ENCODE peak calls at places on chromosome 9, in five cellular contexts. D is IMR-90, I is mammary epithelial cell, J is OCI-LY7, G is neural progenitor cell. F is an unnamed sample.

GRCh38 chr9:124863371-124863831 is 1.5 kb downstream of the ARPC5L start:
- DNase-seq in D (no peak), I (peak), J (no peak), G (no peak), F (no peak)

GRCh38 chr9:134320916-134321570 is 5.2 kb upstream of the RXRA start:
- DNase-seq in D (no peak), I (no peak), J (no peak), G (peak), F (peak)

GRCh38 chr9:13386935-13387667 is 107.6 kb upstream of the MPDZ start:
- DNase-seq in D (peak), I (no peak), J (no peak), G (no peak), F (no peak)

GRCh38 chr9:128637656-128638055 is 19.0 kb downstream of the DYNC2I2 start:
- DNase-seq in D (peak), I (no peak), J (no peak), G (no peak), F (no peak)

GRCh38 chr9:113622038-113622437 is 158.5 kb downstream of the RGS3 start:
- DNase-seq in D (no peak), I (no peak), J (no peak), G (no peak), F (no peak)

GRCh38 chr9:96015876-96016686 is 140.6 kb downstream of the ERCC6L2 start:
- DNase-seq in D (peak), I (no peak), J (no peak), G (no peak), F (no peak)

GRCh38 chr9:134972140-134972539 is 54.4 kb upstream of the FCN1 start:
- DNase-seq in D (no peak), I (no peak), J (no peak), G (no peak), F (no peak)

GRCh38 chr9:128833696-128834095 is 4.1 kb upstream of the SPOUT1 start:
- DNase-seq in D (no peak), I (no peak), J (no peak), G (no peak), F (no peak)

GRCh38 chr9:128540630-128541355 is 11.6 kb upstream of the SPTAN1 start:
- DNase-seq in D (no peak), I (no peak), J (no peak), G (no peak), F (no peak)

GRCh38 chr9:106277931-106278330 is 583.6 kb downstream of the TMEM38B start:
- DNase-seq in D (no peak), I (peak), J (no peak), G (peak), F (no peak)

GRCh38 chr9:120845255-120845654 is 2.5 kb upstream of the PSMD5 start:
- DNase-seq in D (peak), I (no peak), J (no peak), G (no peak), F (no peak)

GRCh38 chr9:128683340-128684064 is 5.5 kb upstream of the SET start:
- DNase-seq in D (peak), I (peak), J (peak), G (peak), F (peak)

GRCh38 chr9:106880863-106881262 is 17.9 kb downstream of the ZNF462 start:
- DNase-seq in D (peak), I (peak), J (no peak), G (no peak), F (no peak)

GRCh38 chr9:4894076-4894475 is 91.0 kb upstream of the JAK2 start:
- DNase-seq in D (peak), I (peak), J (no peak), G (no peak), F (no peak)

GRCh38 chr9:131707050-131707449 is 32.8 kb downstream of the RAPGEF1 start:
- DNase-seq in D (no peak), I (no peak), J (no peak), G (no peak), F (no peak)

GRCh38 chr9:13816837-13817236 is 497.1 kb downstream of the NFIB start:
- DNase-seq in D (no peak), I (peak), J (no peak), G (no peak), F (no peak)

GRCh38 chr9:75810063-75810462 is 80.4 kb upstream of the PCSK5 start:
- DNase-seq in D (no peak), I (no peak), J (no peak), G (no peak), F (no peak)

GRCh38 chr9:79615038-79615437 is 43.3 kb downstream of the TLE4 start:
- DNase-seq in D (no peak), I (no peak), J (peak), G (no peak), F (no peak)

GRCh38 chr9:89278551-89278950 is 32.4 kb upstream of the CKS2 start:
- DNase-seq in D (peak), I (peak), J (no peak), G (no peak), F (no peak)

GRCh38 chr9:135275163-135275925 is 187.9 kb downstream of the OLFM1 start:
- DNase-seq in D (no peak), I (peak), J (no peak), G (no peak), F (no peak)

GRCh38 chr9:123784513-123784912 is 145.4 kb downstream of the DENND1A start:
- DNase-seq in D (peak), I (peak), J (no peak), G (no peak), F (no peak)

GRCh38 chr9:114050226-114050568 is 27.9 kb downstream of the AMBP start:
- DNase-seq in D (no peak), I (no peak), J (no peak), G (no peak), F (no peak)

GRCh38 chr9:113523421-113524141 is 60.1 kb downstream of the RGS3 start:
- DNase-seq in D (no peak), I (no peak), J (peak), G (no peak), F (peak)

GRCh38 chr9:28082671-28083070 is 509.4 kb upstream of the C9orf72 start:
- DNase-seq in D (no peak), I (peak), J (no peak), G (no peak), F (no peak)

GRCh38 chr9:84917366-84918063 is 248.0 kb downstream of the NTRK2 start:
- DNase-seq in D (no peak), I (peak), J (no peak), G (peak), F (no peak)

GRCh38 chr9:75156838-75157237 is 68.5 kb downstream of the OSTF1 start:
- DNase-seq in D (no peak), I (no peak), J (no peak), G (no peak), F (no peak)

GRCh38 chr9:137632432-137633161 is 13.8 kb downstream of the EHMT1 start:
- DNase-seq in D (peak), I (no peak), J (no peak), G (no peak), F (no peak)

GRCh38 chr9:108534741-108535140 is 321.0 kb downstream of the ACTL7B start:
- DNase-seq in D (peak), I (peak), J (no peak), G (no peak), F (no peak)

GRCh38 chr9:20725675-20726074 is 41.6 kb downstream of the FOCAD start:
- DNase-seq in D (no peak), I (no peak), J (no peak), G (no peak), F (no peak)

GRCh38 chr9:106450549-106450948 is 412.4 kb upstream of the ZNF462 start:
- DNase-seq in D (no peak), I (no peak), J (no peak), G (no peak), F (no peak)

GRCh38 chr9:134182554-134183219 is 18.3 kb upstream of the RNU6ATAC start:
- DNase-seq in D (peak), I (peak), J (no peak), G (no peak), F (no peak)

GRCh38 chr9:122125158-122125890 is 32.2 kb upstream of the TTLL11 start:
- DNase-seq in D (peak), I (peak), J (peak), G (peak), F (peak)
- H2AFZ ChIP-seq in D (peak), I (peak), J (no peak), G (no peak), F (no peak)

GRCh38 chr9:15423328-15423985 is 781 bp downstream of the SNAPC3 start:
- DNase-seq in D (peak), I (peak), J (peak), G (peak), F (peak)
- TF ChIP-seq CTCF in D (peak), I (no peak), J (no peak), G (no peak), F (peak)

GRCh38 chr9:104589611-104590010 is 9.6 kb downstream of the OR13C5 start:
- DNase-seq in D (no peak), I (no peak), J (no peak), G (no peak), F (no peak)

GRCh38 chr9:104586496-104587180 is 12.6 kb downstream of the OR13C5 start:
- DNase-seq in D (no peak), I (no peak), J (no peak), G (peak), F (peak)
- H2AFZ ChIP-seq in D (no peak), I (no peak), J (no peak), G (peak), F (no peak)

DNA sequence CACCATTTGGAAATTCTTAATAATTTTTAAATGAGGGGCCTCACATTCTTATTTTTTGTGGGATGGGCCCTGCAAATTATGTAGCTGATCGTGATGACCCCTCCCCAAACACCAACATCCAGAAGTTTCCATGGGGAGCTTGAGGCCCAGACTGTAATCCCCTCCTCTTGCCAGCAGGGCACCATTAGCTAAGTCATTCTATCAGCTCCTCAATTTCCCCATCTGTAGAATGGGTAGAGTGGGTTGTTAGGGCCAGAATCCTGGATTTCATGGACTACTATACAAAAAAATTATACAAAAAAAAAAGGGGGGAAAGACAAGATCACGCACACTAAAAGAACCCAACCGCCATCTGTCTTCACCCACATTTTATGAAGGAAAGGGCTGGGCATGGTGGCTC is 38.4 kb downstream of the SHB start:
- DNase-seq in D (no peak), I (no peak), J (no peak), G (no peak), F (no peak)
- TF ChIP-seq CTCF in D (no peak), I (no peak), J (no peak), G (no peak), F (no peak)

GRCh38 chr9:73219985-73220626 is 68.4 kb downstream of the ANXA1 start:
- DNase-seq in D (peak), I (peak), J (no peak), G (no peak), F (peak)

GRCh38 chr9:73213300-73213699 is 61.6 kb downstream of the ANXA1 start:
- DNase-seq in D (no peak), I (no peak), J (no peak), G (no peak), F (no peak)

GRCh38 chr9:73215249-73215648 is 63.6 kb downstream of the ANXA1 start:
- DNase-seq in D (no peak), I (no peak), J (no peak), G (peak), F (no peak)

GRCh38 chr9:73210886-73211285 is 59.2 kb downstream of the ANXA1 start:
- DNase-seq in D (no peak), I (no peak), J (no peak), G (no peak), F (no peak)

DNA sequence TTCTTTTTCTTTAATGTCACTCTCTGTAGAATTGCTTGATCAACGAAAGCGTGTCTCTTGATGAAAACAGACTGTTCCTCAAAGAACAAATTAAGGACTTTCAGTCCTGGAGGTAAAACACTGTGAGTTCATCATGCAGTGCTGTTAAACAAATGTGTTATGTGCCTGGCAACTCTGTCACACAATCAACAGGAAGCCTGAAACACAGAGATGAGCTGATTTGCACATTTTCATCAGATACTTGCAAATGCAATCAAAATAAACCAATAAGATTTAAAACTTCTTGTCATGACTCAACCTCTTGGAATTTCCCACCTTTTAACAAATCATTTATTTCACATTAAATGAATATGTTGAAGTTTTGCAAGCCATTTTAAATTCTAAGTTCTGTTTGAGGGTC is 64.4 kb downstream of the ANXA1 start:
- DNase-seq in D (no peak), I (no peak), J (no peak), G (no peak), F (no peak)
- H2AFZ ChIP-seq in D (no peak), I (no peak), J (no peak), G (no peak), F (no peak)

GRCh38 chr9:32384364-32385134 is at the start of gene ACO1:
- DNase-seq in D (peak), I (peak), J (peak), G (peak), F (peak)
- TF ChIP-seq CTCF in D (no peak), I (no peak), J (peak), G (peak), F (no peak)

DNA sequence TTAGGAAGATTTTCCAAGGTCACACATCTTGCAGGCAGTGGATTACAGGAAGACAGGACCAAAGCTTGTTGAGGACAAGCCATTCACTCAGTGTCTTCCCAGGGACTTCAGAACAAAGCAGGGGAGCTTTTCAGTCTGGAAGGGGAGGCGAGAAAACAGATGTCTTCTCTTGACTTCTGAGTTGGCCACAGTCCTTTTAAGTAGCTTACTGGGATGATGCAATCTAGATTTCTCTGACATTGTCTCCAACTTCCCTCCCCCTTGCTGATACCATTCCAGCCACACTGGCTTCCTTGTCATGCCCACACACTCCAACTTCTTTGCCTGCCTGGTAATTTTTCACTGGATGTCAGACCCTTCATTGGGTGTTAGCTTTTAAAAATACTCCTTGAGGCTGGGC is 174.2 kb upstream of the TBC1D2 start:
- DNase-seq in D (peak), I (no peak), J (no peak), G (no peak), F (no peak)
- H2AFZ ChIP-seq in D (peak), I (no peak), J (no peak), G (no peak), F (no peak)

DNA sequence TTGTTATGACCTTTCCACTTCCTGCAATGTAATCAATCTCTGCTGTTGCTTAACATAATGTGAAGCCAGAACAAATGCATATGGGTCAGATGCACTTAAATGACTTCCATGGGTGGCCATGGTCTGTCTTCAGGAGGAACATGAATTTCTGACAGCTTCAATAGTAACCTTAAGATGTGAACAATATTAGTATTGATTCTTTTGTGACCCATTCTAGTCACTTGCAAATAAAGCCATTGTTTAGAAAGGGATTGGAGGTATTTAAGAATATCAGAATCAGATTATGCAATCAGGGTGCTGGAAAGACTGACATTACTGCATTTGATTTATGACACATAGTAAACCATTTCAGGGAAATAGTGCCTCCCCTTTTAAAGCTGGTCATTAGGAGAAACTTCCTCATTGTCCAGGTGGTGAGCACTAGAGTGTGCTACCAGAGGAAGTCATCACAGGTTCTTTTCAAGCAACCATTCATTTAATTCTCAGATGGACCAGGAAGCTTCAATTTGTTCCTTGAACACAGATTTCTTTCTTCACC is 32.1 kb downstream of the GRIN3A start:
- DNase-seq in D (no peak), I (no peak), J (peak), G (no peak), F (peak)
- TF ChIP-seq CTCF in D (no peak), I (no peak), J (no peak), G (no peak), F (no peak)